ENCODE peak calls at places on chromosomes 3 and 15, in five cellular contexts. Y is NCI-H1092 treated with DMSO at 0.1 percent for 48 hours; Q is NCI-H1105; Z is mesendoderm; P is central memory CD4-positive, alpha-beta T cell. U is an unnamed sample.

GRCh38 chr3:129119365-129120100 is 2.1 kb downstream of the RAB43 start:
- DNase-seq in Y (no peak), Q (no peak), Z (no peak), P (no peak), U (no peak)

GRCh38 chr15:42918047-42918446 is 2.5 kb downstream of the TTBK2 start:
- DNase-seq in Y (no peak), Q (no peak), Z (no peak), P (no peak), U (no peak)

GRCh38 chr3:82509106-82509842 is 747.8 kb upstream of the GBE1 start:
- DNase-seq in Y (no peak), Q (no peak), Z (no peak), P (no peak), U (no peak)

GRCh38 chr15:75153084-75153483 is 48.6 kb upstream of the C15orf39 start:
- DNase-seq in Y (no peak), Q (no peak), Z (peak), P (no peak), U (no peak)

GRCh38 chr3:187227658-187228258 is 30.5 kb downstream of the RTP1 start:
- DNase-seq in Y (no peak), Q (no peak), Z (no peak), P (no peak), U (no peak)

GRCh38 chr3:23439080-23439479 is 236.0 kb downstream of the UBE2E2 start:
- DNase-seq in Y (no peak), Q (no peak), Z (no peak), P (no peak), U (no peak)

GRCh38 chr3:98772022-98772421 is 8.9 kb downstream of the ST3GAL6 start:
- DNase-seq in Y (no peak), Q (no peak), Z (no peak), P (no peak), U (no peak)

GRCh38 chr3:8424281-8424680 is 77.3 kb upstream of the LMCD1 start:
- DNase-seq in Y (no peak), Q (no peak), Z (no peak), P (no peak), U (no peak)

GRCh38 chr15:65937476-65937875 is 68.2 kb downstream of the RAB11A start:
- DNase-seq in Y (peak), Q (no peak), Z (no peak), P (no peak), U (no peak)

GRCh38 chr3:13824521-13825316 is 55.2 kb downstream of the WNT7A start:
- DNase-seq in Y (no peak), Q (no peak), Z (peak), P (no peak), U (no peak)

GRCh38 chr15:96331141-96331941 is 841 bp downstream of the NR2F2 start:
- DNase-seq in Y (no peak), Q (no peak), Z (no peak), P (no peak), U (peak)

GRCh38 chr3:32340039-32340438 is 51.6 kb upstream of the CMTM7 start:
- DNase-seq in Y (peak), Q (peak), Z (peak), P (peak), U (no peak)

GRCh38 chr3:47782538-47783308 is 1.0 kb upstream of the SMARCC1 start:
- DNase-seq in Y (no peak), Q (no peak), Z (no peak), P (no peak), U (no peak)

GRCh38 chr3:14991818-14992612 is 44.6 kb downstream of the NR2C2 start:
- DNase-seq in Y (no peak), Q (no peak), Z (no peak), P (no peak), U (no peak)

GRCh38 chr3:147921044-147921443 is 511.9 kb downstream of the ZIC1 start:
- DNase-seq in Y (no peak), Q (no peak), Z (no peak), P (no peak), U (no peak)

GRCh38 chr3:156388469-156389150 is 166.3 kb downstream of the SSR3 start:
- DNase-seq in Y (no peak), Q (no peak), Z (peak), P (no peak), U (no peak)

GRCh38 chr3:126152931-126153694 is 27.3 kb downstream of the ALDH1L1 start:
- DNase-seq in Y (no peak), Q (no peak), Z (no peak), P (no peak), U (no peak)

GRCh38 chr3:188617988-188618701 is 464.2 kb downstream of the LPP start:
- DNase-seq in Y (no peak), Q (no peak), Z (no peak), P (no peak), U (no peak)

GRCh38 chr3:27584874-27585273 is 100.7 kb upstream of the SLC4A7 start:
- DNase-seq in Y (no peak), Q (no peak), Z (no peak), P (no peak), U (no peak)

GRCh38 chr3:51828297-51828696 is 33.1 kb upstream of the IQCF2 start:
- DNase-seq in Y (no peak), Q (no peak), Z (no peak), P (no peak), U (no peak)

GRCh38 chr3:134449277-134449676 is 36.5 kb downstream of the ANAPC13 start:
- DNase-seq in Y (peak), Q (peak), Z (peak), P (no peak), U (no peak)

GRCh38 chr3:32239638-32240550 is 1.4 kb downstream of the CMTM8 start:
- DNase-seq in Y (peak), Q (peak), Z (peak), P (peak), U (no peak)

GRCh38 chr15:53836618-53837017 is 77.2 kb upstream of the WDR72 start:
- DNase-seq in Y (no peak), Q (no peak), Z (no peak), P (no peak), U (no peak)

GRCh38 chr15:26051771-26052685 is 188.9 kb upstream of the ATP10A start:
- DNase-seq in Y (no peak), Q (no peak), Z (no peak), P (no peak), U (no peak)

GRCh38 chr3:195548046-195548445 is 4.9 kb upstream of the PPP1R2 start:
- DNase-seq in Y (no peak), Q (no peak), Z (no peak), P (no peak), U (no peak)

GRCh38 chr15:97482521-97482920 is 478.0 kb upstream of the ARRDC4 start:
- DNase-seq in Y (no peak), Q (no peak), Z (peak), P (no peak), U (no peak)

GRCh38 chr15:85754993-85755392 is 39.7 kb downstream of the KLHL25 start:
- DNase-seq in Y (no peak), Q (no peak), Z (no peak), P (no peak), U (peak)

GRCh38 chr15:101047301-101047781 is 128.2 kb downstream of the LRRK1 start:
- DNase-seq in Y (no peak), Q (no peak), Z (no peak), P (no peak), U (peak)

GRCh38 chr3:44950273-44950672 is 25.7 kb downstream of the ZDHHC3 start:
- DNase-seq in Y (no peak), Q (no peak), Z (no peak), P (no peak), U (no peak)

GRCh38 chr3:157160652-157161480 is 919 bp upstream of the CCNL1 start:
- DNase-seq in Y (no peak), Q (peak), Z (peak), P (peak), U (peak)

GRCh38 chr15:62517541-62517940 is 352.5 kb upstream of the C2CD4B start:
- DNase-seq in Y (no peak), Q (no peak), Z (no peak), P (no peak), U (no peak)

GRCh38 chr15:69393831-69394491 is 20.2 kb upstream of the KIF23 start:
- DNase-seq in Y (no peak), Q (no peak), Z (no peak), P (no peak), U (peak)

GRCh38 chr3:133821767-133822638 is 16.4 kb downstream of the SRPRB start:
- DNase-seq in Y (no peak), Q (no peak), Z (peak), P (no peak), U (peak)

GRCh38 chr15:41955807-41956525 is 16.4 kb downstream of the EHD4 start:
- DNase-seq in Y (no peak), Q (no peak), Z (peak), P (no peak), U (no peak)

GRCh38 chr15:34644061-34644460 is 60.6 kb upstream of the GOLGA8B start:
- DNase-seq in Y (no peak), Q (no peak), Z (peak), P (no peak), U (no peak)

GRCh38 chr3:14119651-14120050 is 5.0 kb downstream of the CHCHD4 start:
- DNase-seq in Y (no peak), Q (no peak), Z (no peak), P (no peak), U (no peak)

GRCh38 chr3:134864644-134865043 is 69.6 kb downstream of the EPHB1 start:
- DNase-seq in Y (no peak), Q (no peak), Z (no peak), P (no peak), U (no peak)